ENCODE peak calls at places on chromosome X, in seven cellular contexts. One of them, this sample, is unnamed.

GRCh38 chrX:142251665-142252064 is 46.6 kb upstream of the MAGEC2 start:
- DNase-seq in foreskin fibroblast: peak; percentile 0
- DNase-seq in osteoblast: no peak
- DNase-seq in astrocyte: no peak
- DNase-seq in left lung: no peak
- DNase-seq in cardiac muscle cell: no peak
- DNase-seq in lung: no peak
- DNase-seq in this sample: no peak

GRCh38 chrX:14420876-14421275 is 108.5 kb upstream of the GLRA2 start:
- DNase-seq in lung: no peak
- DNase-seq in osteoblast: no peak
- DNase-seq in cardiac muscle cell: no peak
- DNase-seq in left lung: no peak
- DNase-seq in foreskin fibroblast: no peak
- DNase-seq in astrocyte: no peak
- DNase-seq in this sample: no peak

GRCh38 chrX:114050075-114050796 is 533.6 kb upstream of the HTR2C start:
- DNase-seq in foreskin fibroblast: no peak
- DNase-seq in astrocyte: no peak
- DNase-seq in osteoblast: no peak
- DNase-seq in left lung: no peak
- DNase-seq in lung: no peak
- DNase-seq in cardiac muscle cell: no peak
- DNase-seq in this sample: no peak

GRCh38 chrX:135974279-135974856 is 580 bp upstream of the MMGT1 start:
- DNase-seq in foreskin fibroblast: peak; percentile 78
- DNase-seq in left lung: peak; percentile 85
- DNase-seq in osteoblast: no peak
- DNase-seq in lung: peak; percentile 66
- DNase-seq in astrocyte: peak; percentile 22
- DNase-seq in cardiac muscle cell: peak; percentile 86
- DNase-seq in this sample: peak; percentile 73

GRCh38 chrX:132957211-132958085 is 981 bp downstream of the HS6ST2 start:
- DNase-seq in foreskin fibroblast: peak; percentile 4
- DNase-seq in osteoblast: no peak
- DNase-seq in lung: no peak
- DNase-seq in left lung: no peak
- DNase-seq in cardiac muscle cell: peak; percentile 9
- DNase-seq in astrocyte: peak; percentile 10
- DNase-seq in this sample: peak; percentile 3

GRCh38 chrX:55777596-55777995 is 60.0 kb downstream of the RRAGB start:
- DNase-seq in cardiac muscle cell: no peak
- DNase-seq in left lung: no peak
- DNase-seq in lung: no peak
- DNase-seq in foreskin fibroblast: no peak
- DNase-seq in astrocyte: no peak
- DNase-seq in osteoblast: no peak
- DNase-seq in this sample: no peak

GRCh38 chrX:17669891-17670290 is 67.4 kb upstream of the SCML1 start:
- DNase-seq in cardiac muscle cell: no peak
- DNase-seq in foreskin fibroblast: no peak
- DNase-seq in astrocyte: no peak
- DNase-seq in osteoblast: no peak
- DNase-seq in left lung: no peak
- DNase-seq in lung: no peak
- DNase-seq in this sample: no peak

GRCh38 chrX:39840141-39841126 is 257.3 kb downstream of the BCOR start:
- DNase-seq in osteoblast: no peak
- DNase-seq in cardiac muscle cell: no peak
- DNase-seq in foreskin fibroblast: no peak
- DNase-seq in left lung: no peak
- DNase-seq in astrocyte: no peak
- DNase-seq in lung: no peak
- DNase-seq in this sample: no peak

GRCh38 chrX:13140007-13140406 is 95.6 kb upstream of the FAM9C start:
- DNase-seq in left lung: no peak
- DNase-seq in astrocyte: no peak
- DNase-seq in cardiac muscle cell: no peak
- DNase-seq in lung: no peak
- DNase-seq in osteoblast: no peak
- DNase-seq in foreskin fibroblast: no peak
- DNase-seq in this sample: no peak

GRCh38 chrX:106936246-106936645 is 16.0 kb downstream of the CLDN2 start:
- DNase-seq in astrocyte: no peak
- DNase-seq in foreskin fibroblast: no peak
- DNase-seq in cardiac muscle cell: no peak
- DNase-seq in lung: no peak
- DNase-seq in osteoblast: no peak
- DNase-seq in left lung: no peak
- DNase-seq in this sample: no peak

GRCh38 chrX:22300130-22300529 is 27.4 kb downstream of the CBLL2 start:
- DNase-seq in astrocyte: peak; percentile 68
- DNase-seq in left lung: no peak
- DNase-seq in lung: no peak
- DNase-seq in foreskin fibroblast: peak; percentile 61
- DNase-seq in cardiac muscle cell: peak; percentile 40
- DNase-seq in osteoblast: peak; percentile 44
- DNase-seq in this sample: peak; percentile 55

GRCh38 chrX:37603938-37604409 is 32.5 kb downstream of the LANCL3 start:
- DNase-seq in cardiac muscle cell: no peak
- DNase-seq in foreskin fibroblast: no peak
- DNase-seq in astrocyte: no peak
- DNase-seq in left lung: no peak
- DNase-seq in osteoblast: no peak
- DNase-seq in lung: no peak
- DNase-seq in this sample: no peak

GRCh38 chrX:28693101-28693500 is 105.9 kb downstream of the IL1RAPL1 start:
- DNase-seq in astrocyte: no peak
- DNase-seq in osteoblast: no peak
- DNase-seq in lung: no peak
- DNase-seq in cardiac muscle cell: peak; percentile 3
- DNase-seq in foreskin fibroblast: no peak
- DNase-seq in left lung: no peak
- DNase-seq in this sample: peak; percentile 3

GRCh38 chrX:135185795-135186443 is 14.7 kb upstream of the CT55 start:
- DNase-seq in left lung: no peak
- DNase-seq in foreskin fibroblast: peak; percentile 43
- DNase-seq in astrocyte: peak; percentile 5
- DNase-seq in lung: peak; percentile 38
- DNase-seq in osteoblast: no peak
- DNase-seq in cardiac muscle cell: peak; percentile 58
- DNase-seq in this sample: peak; percentile 59

GRCh38 chrX:129665916-129666644 is 11.3 kb upstream of the APLN start:
- DNase-seq in lung: no peak
- DNase-seq in foreskin fibroblast: peak; percentile 82
- DNase-seq in astrocyte: peak; percentile 71
- DNase-seq in left lung: no peak
- DNase-seq in osteoblast: no peak
- DNase-seq in cardiac muscle cell: peak; percentile 84
- DNase-seq in this sample: peak; percentile 85

GRCh38 chrX:1507511-1508463 is 29.2 kb downstream of the P2RY8 start:
- DNase-seq in left lung: peak; percentile 81
- DNase-seq in astrocyte: no peak
- DNase-seq in foreskin fibroblast: no peak
- DNase-seq in lung: no peak
- DNase-seq in cardiac muscle cell: no peak
- DNase-seq in osteoblast: peak; percentile 29
- DNase-seq in this sample: no peak

GRCh38 chrX:129785160-129785947 is 5.6 kb downstream of the SASH3 start:
- DNase-seq in astrocyte: no peak
- DNase-seq in left lung: no peak
- DNase-seq in osteoblast: peak; percentile 36
- DNase-seq in foreskin fibroblast: no peak
- DNase-seq in lung: no peak
- DNase-seq in cardiac muscle cell: no peak
- DNase-seq in this sample: no peak

GRCh38 chrX:63735882-63736281 is 49.1 kb downstream of the ARHGEF9 start:
- DNase-seq in left lung: no peak
- DNase-seq in cardiac muscle cell: no peak
- DNase-seq in lung: no peak
- DNase-seq in astrocyte: no peak
- DNase-seq in osteoblast: no peak
- DNase-seq in foreskin fibroblast: no peak
- DNase-seq in this sample: no peak

GRCh38 chrX:134975516-134975915 is 15.3 kb upstream of the SMIM10 start:
- DNase-seq in lung: no peak
- DNase-seq in osteoblast: peak; percentile 18
- DNase-seq in left lung: no peak
- DNase-seq in astrocyte: no peak
- DNase-seq in cardiac muscle cell: no peak
- DNase-seq in foreskin fibroblast: no peak
- DNase-seq in this sample: no peak

GRCh38 chrX:110003167-110004156 is 548 bp downstream of the TMEM164 start:
- DNase-seq in left lung: peak; percentile 69
- DNase-seq in lung: no peak
- DNase-seq in osteoblast: no peak
- DNase-seq in cardiac muscle cell: peak; percentile 23
- DNase-seq in foreskin fibroblast: peak; percentile 46
- DNase-seq in astrocyte: no peak
- DNase-seq in this sample: peak; percentile 25

GRCh38 chrX:110004210-110004609 is 1.3 kb downstream of the TMEM164 start:
- DNase-seq in osteoblast: no peak
- DNase-seq in lung: peak; percentile 55
- DNase-seq in astrocyte: no peak
- DNase-seq in foreskin fibroblast: no peak
- DNase-seq in cardiac muscle cell: no peak
- DNase-seq in left lung: peak; percentile 78
- DNase-seq in this sample: no peak

GRCh38 chrX:110001702-110002299 is 1.1 kb upstream of the TMEM164 start:
- DNase-seq in left lung: no peak
- DNase-seq in foreskin fibroblast: no peak
- DNase-seq in cardiac muscle cell: no peak
- DNase-seq in astrocyte: no peak
- DNase-seq in osteoblast: peak; percentile 72
- DNase-seq in lung: no peak
- DNase-seq in this sample: no peak

GRCh38 chrX:110000854-110001701 is 1.8 kb upstream of the TMEM164 start:
- DNase-seq in lung: no peak
- DNase-seq in foreskin fibroblast: no peak
- DNase-seq in astrocyte: no peak
- DNase-seq in osteoblast: no peak
- DNase-seq in cardiac muscle cell: no peak
- DNase-seq in left lung: no peak
- DNase-seq in this sample: no peak

GRCh38 chrX:110002300-110003166 is at the start of gene TMEM164:
- DNase-seq in astrocyte: peak; percentile 66
- DNase-seq in lung: peak; percentile 89
- DNase-seq in cardiac muscle cell: peak; percentile 91
- DNase-seq in osteoblast: peak; percentile 93
- DNase-seq in foreskin fibroblast: peak; percentile 93
- DNase-seq in left lung: peak; percentile 96
- DNase-seq in this sample: peak; percentile 84
- TF ChIP-seq CTCF in astrocyte: no peak
- TF ChIP-seq CTCF in lung: no peak
- TF ChIP-seq CTCF in cardiac muscle cell: no peak
- TF ChIP-seq CTCF in osteoblast: no peak
- TF ChIP-seq CTCF in foreskin fibroblast: no peak
- TF ChIP-seq CTCF in left lung: no peak
- TF ChIP-seq CTCF in this sample: no peak

GRCh38 chrX:131393426-131393825 is 104.3 kb upstream of the IGSF1 start:
- DNase-seq in left lung: no peak
- DNase-seq in osteoblast: no peak
- DNase-seq in cardiac muscle cell: no peak
- DNase-seq in lung: no peak
- DNase-seq in foreskin fibroblast: no peak
- DNase-seq in astrocyte: no peak
- DNase-seq in this sample: no peak
- H3K4me3 ChIP-seq in left lung: no peak overlapping the region
- H3K4me3 ChIP-seq in osteoblast: no peak overlapping the region
- H3K4me3 ChIP-seq in cardiac muscle cell: no peak overlapping the region
- H3K4me3 ChIP-seq in lung: no peak overlapping the region
- H3K4me3 ChIP-seq in foreskin fibroblast: no peak overlapping the region
- H3K4me3 ChIP-seq in astrocyte: no peak overlapping the region
- H3K4me3 ChIP-seq in this sample: no peak overlapping the region

DNA sequence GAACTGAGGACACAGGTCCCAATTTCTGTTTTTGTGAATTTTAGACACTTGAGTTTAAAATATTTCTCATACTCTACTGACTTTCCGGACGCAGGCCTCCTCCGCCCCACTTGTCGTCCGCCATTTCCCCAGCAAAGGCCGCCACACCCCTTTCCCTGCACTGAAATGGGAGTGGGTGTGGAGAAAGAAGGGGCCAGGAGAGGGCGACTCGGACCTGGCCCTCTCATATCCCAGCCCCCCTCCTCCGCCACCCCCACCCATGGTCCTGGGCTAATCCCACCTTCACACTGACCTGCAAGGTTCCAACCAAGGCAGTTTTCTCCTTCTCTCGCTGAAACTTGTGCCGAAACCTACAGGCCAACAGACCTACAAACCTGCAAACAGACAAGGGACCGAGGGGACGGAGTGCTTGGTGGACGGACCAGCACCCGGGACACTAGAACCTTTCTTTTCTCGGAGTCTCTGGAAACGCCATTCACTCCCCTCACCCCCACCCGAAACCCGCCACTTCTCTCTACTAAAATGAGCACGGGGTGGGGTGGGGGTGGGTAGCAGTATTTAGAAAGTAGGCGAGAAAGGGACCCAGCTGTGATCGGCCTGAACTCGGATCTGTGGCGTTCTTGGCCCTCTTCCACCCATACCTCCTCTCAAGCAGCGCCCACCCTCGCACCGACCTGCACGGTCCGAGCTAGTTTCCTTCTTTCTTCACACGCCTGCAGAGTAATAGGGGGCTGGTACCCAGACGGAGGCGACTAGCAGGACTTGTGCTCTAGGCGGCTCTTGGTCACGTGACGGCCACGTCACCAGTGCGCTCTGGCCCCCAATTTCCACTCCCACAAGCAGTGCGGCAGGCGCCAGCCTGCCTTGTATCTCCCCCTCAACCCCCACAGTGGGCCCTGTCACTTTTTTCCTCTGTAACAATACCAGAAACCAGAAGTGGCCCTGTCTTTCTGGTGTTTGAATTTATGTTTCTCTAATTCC is at the start of gene ARMCX6:
- DNase-seq in left lung: peak; percentile 92
- DNase-seq in foreskin fibroblast: peak; percentile 89
- DNase-seq in lung: peak; percentile 70
- DNase-seq in astrocyte: peak; percentile 64
- DNase-seq in cardiac muscle cell: peak; percentile 79
- DNase-seq in osteoblast: peak; percentile 90
- DNase-seq in this sample: peak; percentile 76
- TF ChIP-seq CTCF in left lung: peak; percentile 28
- TF ChIP-seq CTCF in foreskin fibroblast: peak; percentile 19
- TF ChIP-seq CTCF in lung: no peak
- TF ChIP-seq CTCF in astrocyte: peak; percentile 16
- TF ChIP-seq CTCF in cardiac muscle cell: peak; percentile 29
- TF ChIP-seq CTCF in osteoblast: peak; percentile 28
- TF ChIP-seq CTCF in this sample: peak; percentile 24

DNA sequence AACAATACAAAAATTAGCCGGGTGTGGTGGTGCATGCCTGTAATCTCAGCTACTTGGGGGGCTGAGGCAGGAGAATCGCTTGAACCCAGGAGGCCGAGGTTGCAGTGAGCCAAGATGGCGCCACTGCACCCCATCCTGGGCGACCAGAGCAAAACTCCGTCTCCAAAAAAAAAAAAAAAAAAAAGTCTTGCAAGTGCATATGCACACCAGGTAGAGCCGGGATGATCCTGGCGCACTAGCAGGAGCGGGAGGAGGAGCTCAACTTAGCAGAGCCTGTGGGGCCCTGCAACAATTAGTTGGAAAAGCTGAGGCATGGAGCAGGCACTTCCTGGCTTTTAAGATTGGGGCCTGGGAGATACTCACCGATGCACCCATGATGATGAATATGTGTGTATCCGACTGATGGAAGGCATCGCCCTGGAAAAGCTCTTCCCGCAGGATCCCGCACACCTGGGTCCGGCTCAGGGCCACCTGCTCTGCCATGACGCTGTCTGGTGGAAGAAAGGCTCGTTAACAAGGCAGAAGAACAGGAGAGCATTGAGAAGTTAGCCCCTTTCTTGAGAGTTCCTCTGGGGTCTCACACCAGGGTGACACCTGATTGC is 872 bp downstream of the G6PD start:
- DNase-seq in left lung: peak; percentile 5
- DNase-seq in foreskin fibroblast: no peak
- DNase-seq in astrocyte: no peak
- DNase-seq in lung: no peak
- DNase-seq in cardiac muscle cell: no peak
- DNase-seq in osteoblast: peak; percentile 50
- DNase-seq in this sample: no peak
- H3K4me3 ChIP-seq in left lung: peak overlapping the region; percentile 50
- H3K4me3 ChIP-seq in foreskin fibroblast: peak overlapping the region; percentile 69
- H3K4me3 ChIP-seq in astrocyte: peak overlapping the region; percentile 94
- H3K4me3 ChIP-seq in lung: peak overlapping the region; percentile 32
- H3K4me3 ChIP-seq in cardiac muscle cell: peak overlapping the region; percentile 66
- H3K4me3 ChIP-seq in osteoblast: peak overlapping the region; percentile 81
- H3K4me3 ChIP-seq in this sample: peak overlapping the region; percentile 78